ENCODE peak calls at places on chromosome 1, in nine cellular contexts. Z is CD8-positive, alpha-beta memory T cell; R is naive thymus-derived CD4-positive, alpha-beta T cell; C is AG10803; Q is body of pancreas; O is mesendoderm; V is A549; X is NT2/D1; H is IMR-90. P is an unnamed sample.

GRCh38 chr1:204465469-204466415 is 28.9 kb downstream of the PIK3C2B start:
- DNase-seq in Z (no peak), R (no peak), C (no peak), Q (no peak), O (peak), V (no peak), X (no peak), H (no peak), P (peak)

GRCh38 chr1:155126494-155127104 is 1.1 kb upstream of the EFNA1 start:
- DNase-seq in Z (no peak), R (peak), C (peak), Q (peak), O (peak), V (no peak), X (no peak), H (peak), P (peak)

GRCh38 chr1:27884182-27884954 is 12.0 kb downstream of the THEMIS2 start:
- DNase-seq in Z (no peak), R (no peak), C (no peak), Q (no peak), O (no peak), V (no peak), X (no peak), H (no peak), P (peak)

GRCh38 chr1:115135681-115136080 is 46.4 kb upstream of the TSPAN2 start:
- DNase-seq in Z (no peak), R (no peak), C (peak), Q (no peak), O (no peak), V (no peak), X (no peak), H (peak), P (no peak)

GRCh38 chr1:161191971-161192370 is 6.9 kb downstream of the ADAMTS4 start:
- DNase-seq in Z (no peak), R (no peak), C (no peak), Q (no peak), O (no peak), V (no peak), X (no peak), H (no peak), P (no peak)

GRCh38 chr1:31633117-31633516 is 11.6 kb downstream of the PEF1 start:
- DNase-seq in Z (no peak), R (no peak), C (no peak), Q (peak), O (peak), V (peak), X (no peak), H (no peak), P (peak)

GRCh38 chr1:235019456-235019855 is 109.2 kb downstream of the TOMM20 start:
- DNase-seq in Z (no peak), R (no peak), C (peak), Q (no peak), O (no peak), V (no peak), X (no peak), H (peak), P (no peak)

GRCh38 chr1:150875197-150876110 is 945 bp downstream of the ARNT start:
- DNase-seq in Z (no peak), R (no peak), C (no peak), Q (peak), O (no peak), V (no peak), X (no peak), H (no peak), P (peak)

GRCh38 chr1:76833151-76833550 is 34.1 kb upstream of the ST6GALNAC5 start:
- DNase-seq in Z (no peak), R (no peak), C (no peak), Q (no peak), O (no peak), V (no peak), X (no peak), H (no peak), P (no peak)

GRCh38 chr1:76833856-76834255 is 33.4 kb upstream of the ST6GALNAC5 start:
- DNase-seq in Z (no peak), R (no peak), C (no peak), Q (no peak), O (no peak), V (no peak), X (no peak), H (no peak), P (no peak)

GRCh38 chr1:76827066-76827465 is 40.2 kb upstream of the ST6GALNAC5 start:
- DNase-seq in Z (no peak), R (no peak), C (no peak), Q (no peak), O (no peak), V (no peak), X (no peak), H (no peak), P (no peak)

GRCh38 chr1:76832521-76832920 is 34.8 kb upstream of the ST6GALNAC5 start:
- DNase-seq in Z (no peak), R (no peak), C (no peak), Q (no peak), O (no peak), V (no peak), X (no peak), H (no peak), P (no peak)

DNA sequence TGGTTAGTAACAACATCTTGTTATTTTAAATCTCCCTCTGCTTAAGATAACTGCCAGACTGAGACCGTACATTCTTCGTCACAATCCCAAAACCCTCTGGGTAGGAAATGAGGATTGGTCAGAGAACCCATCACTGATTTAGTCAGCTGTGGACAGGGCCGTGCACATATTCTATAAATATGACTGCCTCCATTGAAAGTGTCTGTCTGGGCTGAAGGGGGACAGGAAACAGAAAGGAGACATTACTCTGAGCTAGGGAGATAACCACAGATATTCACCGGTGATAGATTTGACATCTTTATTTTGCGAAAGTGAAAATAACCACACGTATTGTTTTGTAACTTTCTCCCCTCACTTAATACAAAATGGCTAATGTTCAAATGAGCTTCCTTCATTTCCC is 36.9 kb upstream of the ST6GALNAC5 start:
- DNase-seq in Z (no peak), R (no peak), C (no peak), Q (no peak), O (no peak), V (no peak), X (no peak), H (no peak), P (peak)
- H3K4me3 ChIP-seq in Z (no peak), R (no peak), C (no peak), Q (no peak), O (no peak), V (no peak), X (no peak), H (no peak), P (no peak)

GRCh38 chr1:71106658-71107322 is 26.0 kb upstream of the ZRANB2 start:
- DNase-seq in Z (no peak), R (no peak), C (no peak), Q (no peak), O (no peak), V (no peak), X (no peak), H (no peak), P (no peak)
- H3K4me3 ChIP-seq in Z (no peak), R (no peak), C (no peak), Q (no peak), O (no peak), V (no peak), X (no peak), H (no peak), P (no peak)

GRCh38 chr1:116877369-116877768 is 32.3 kb upstream of the PTGFRN start:
- DNase-seq in Z (no peak), R (no peak), C (no peak), Q (no peak), O (no peak), V (no peak), X (no peak), H (no peak), P (peak)
- H3K4me3 ChIP-seq in Z (no peak), R (no peak), C (no peak), Q (no peak), O (no peak), V (no peak), X (no peak), H (no peak), P (peak)

GRCh38 chr1:244236101-244236500 is 185.0 kb downstream of the ZBTB18 start:
- DNase-seq in Z (no peak), R (no peak), C (no peak), Q (no peak), O (no peak), V (no peak), X (no peak), H (peak), P (no peak)

GRCh38 chr1:244231193-244231571 is 180.1 kb downstream of the ZBTB18 start:
- DNase-seq in Z (no peak), R (no peak), C (peak), Q (no peak), O (no peak), V (no peak), X (no peak), H (no peak), P (no peak)

GRCh38 chr1:244230470-244230869 is 179.4 kb downstream of the ZBTB18 start:
- DNase-seq in Z (no peak), R (no peak), C (no peak), Q (no peak), O (no peak), V (no peak), X (no peak), H (no peak), P (no peak)

GRCh38 chr1:244234009-244234643 is 183.0 kb downstream of the ZBTB18 start:
- DNase-seq in Z (no peak), R (no peak), C (no peak), Q (no peak), O (peak), V (no peak), X (no peak), H (no peak), P (peak)

DNA sequence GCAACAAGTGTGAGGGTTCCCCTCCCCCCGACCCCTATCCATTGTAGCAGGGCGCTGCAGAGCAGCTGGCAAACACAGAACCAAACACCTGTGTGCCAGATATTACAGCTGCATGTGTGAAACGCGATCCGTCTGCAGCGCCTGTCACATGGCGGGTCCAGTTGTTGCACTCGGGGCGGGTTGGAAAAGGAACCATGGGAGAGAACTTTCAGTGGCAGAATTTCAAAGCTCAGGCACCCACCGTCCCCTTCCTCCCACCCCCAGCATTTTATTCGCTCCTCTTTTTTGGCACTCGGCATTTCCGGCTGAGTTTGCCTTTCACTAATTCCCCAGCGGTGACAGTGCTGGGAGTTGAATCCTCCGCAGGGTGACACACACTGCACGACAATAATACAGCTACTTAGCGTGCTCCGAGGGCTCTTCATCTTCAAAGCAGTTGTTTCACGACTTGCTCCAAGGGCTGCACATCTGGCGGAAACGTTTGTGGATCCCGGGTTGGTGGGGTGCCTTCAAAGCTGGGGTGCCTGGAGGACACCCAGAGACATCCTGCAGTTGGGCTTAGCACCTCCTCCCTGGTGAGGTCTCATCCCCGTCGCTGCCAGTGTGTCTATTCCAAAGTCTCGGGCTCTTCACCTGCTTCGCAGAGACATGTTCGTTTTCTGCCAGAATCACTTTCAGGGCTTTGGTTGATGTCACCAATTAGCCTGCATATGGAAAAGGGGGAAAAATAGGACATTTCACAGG is 180.7 kb downstream of the ZBTB18 start:
- DNase-seq in Z (no peak), R (no peak), C (peak), Q (peak), O (no peak), V (no peak), X (no peak), H (peak), P (no peak)
- H3K4me3 ChIP-seq in Z (no peak), R (no peak), C (peak), Q (peak), O (no peak), V (peak), X (no peak), H (no peak), P (no peak)

DNA sequence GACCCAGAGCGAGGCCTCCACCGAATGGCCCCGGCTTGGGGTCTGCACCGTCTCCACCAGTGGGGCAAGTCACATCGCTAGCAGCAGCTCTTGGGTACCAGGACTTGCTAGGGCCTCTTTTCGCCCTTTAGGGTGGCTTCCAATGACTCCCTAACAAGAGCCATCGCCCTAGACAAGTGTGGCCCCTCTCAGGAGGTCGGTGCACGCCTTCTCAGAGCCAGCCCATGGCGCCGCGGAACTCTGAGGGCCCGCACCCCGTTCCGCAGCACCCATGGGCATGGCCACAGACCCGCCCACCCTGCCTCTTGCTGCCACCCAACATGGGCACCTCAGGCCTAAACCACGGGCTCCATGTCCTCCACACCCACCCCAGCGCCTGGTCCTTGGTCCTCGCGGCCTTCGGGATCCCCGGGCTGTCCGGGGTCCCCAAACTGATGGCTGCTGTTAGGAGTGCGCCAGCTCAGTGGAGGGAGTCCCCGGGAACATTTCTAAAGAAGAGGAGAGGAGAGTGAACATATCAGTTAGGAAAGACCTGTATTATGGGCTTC is 3.2 kb upstream of the CACNA1S start:
- DNase-seq in Z (no peak), R (no peak), C (no peak), Q (no peak), O (no peak), V (no peak), X (no peak), H (no peak), P (no peak)
- H3K4me3 ChIP-seq in Z (peak), R (no peak), C (no peak), Q (no peak), O (no peak), V (peak), X (peak), H (no peak), P (no peak)

DNA sequence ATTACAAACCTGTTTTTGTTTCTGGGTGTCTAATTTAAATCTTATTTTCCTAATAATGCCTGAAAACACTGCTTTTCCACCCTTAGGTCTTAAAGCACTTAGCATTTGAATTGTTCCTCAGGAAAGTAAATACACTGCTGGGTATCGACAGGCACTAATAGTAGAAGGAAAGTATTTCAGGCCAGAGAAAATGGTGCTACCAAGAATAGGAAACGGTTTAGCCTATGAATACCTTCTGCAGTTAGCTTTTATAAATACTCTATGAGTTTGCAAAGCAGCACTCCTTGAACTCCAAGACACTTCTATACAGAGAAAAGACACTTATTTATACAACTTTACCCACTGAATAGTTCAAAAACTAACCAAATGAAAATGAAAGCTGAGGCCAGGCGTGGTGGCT is 6.8 kb downstream of the FUBP1 start:
- DNase-seq in Z (no peak), R (no peak), C (no peak), Q (no peak), O (no peak), V (no peak), X (no peak), H (no peak), P (no peak)
- H3K4me3 ChIP-seq in Z (no peak), R (no peak), C (no peak), Q (no peak), O (no peak), V (no peak), X (no peak), H (no peak), P (no peak)

DNA sequence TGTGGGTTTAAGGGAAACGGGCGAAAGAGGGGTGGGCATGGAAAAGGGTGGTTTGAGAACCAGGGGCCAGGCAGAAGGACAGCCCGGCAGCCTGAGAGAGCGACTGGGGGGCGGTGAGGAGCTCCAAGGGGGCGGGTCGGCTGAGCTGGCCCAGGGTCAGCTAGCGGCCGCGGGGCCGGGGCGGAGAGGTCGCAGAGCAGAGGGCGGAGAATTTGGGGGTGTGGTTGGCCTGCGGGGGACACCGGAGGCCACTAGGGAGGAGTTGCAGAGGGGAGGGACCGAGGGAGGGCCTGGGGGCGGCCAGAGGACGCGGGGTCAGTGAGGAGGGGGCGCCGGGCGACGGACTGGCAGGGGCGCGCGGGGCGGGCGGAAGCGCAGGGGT is 54.7 kb downstream of the NDUFS5 start:
- DNase-seq in Z (no peak), R (no peak), C (no peak), Q (no peak), O (no peak), V (no peak), X (no peak), H (no peak), P (no peak)
- H3K4me3 ChIP-seq in Z (no peak), R (no peak), C (peak), Q (no peak), O (no peak), V (peak), X (peak), H (peak), P (no peak)

GRCh38 chr1:93723733-93724270 is 42.2 kb upstream of the BCAR3 start:
- DNase-seq in Z (no peak), R (no peak), C (no peak), Q (no peak), O (no peak), V (no peak), X (no peak), H (no peak), P (no peak)

GRCh38 chr1:93723101-93723500 is 41.5 kb upstream of the BCAR3 start:
- DNase-seq in Z (no peak), R (no peak), C (peak), Q (no peak), O (peak), V (no peak), X (no peak), H (no peak), P (no peak)

GRCh38 chr1:93720931-93721614 is 39.4 kb upstream of the BCAR3 start:
- DNase-seq in Z (no peak), R (no peak), C (no peak), Q (no peak), O (peak), V (no peak), X (no peak), H (no peak), P (no peak)

GRCh38 chr1:93717639-93718038 is 36.0 kb upstream of the BCAR3 start:
- DNase-seq in Z (no peak), R (no peak), C (no peak), Q (no peak), O (no peak), V (no peak), X (no peak), H (no peak), P (no peak)

DNA sequence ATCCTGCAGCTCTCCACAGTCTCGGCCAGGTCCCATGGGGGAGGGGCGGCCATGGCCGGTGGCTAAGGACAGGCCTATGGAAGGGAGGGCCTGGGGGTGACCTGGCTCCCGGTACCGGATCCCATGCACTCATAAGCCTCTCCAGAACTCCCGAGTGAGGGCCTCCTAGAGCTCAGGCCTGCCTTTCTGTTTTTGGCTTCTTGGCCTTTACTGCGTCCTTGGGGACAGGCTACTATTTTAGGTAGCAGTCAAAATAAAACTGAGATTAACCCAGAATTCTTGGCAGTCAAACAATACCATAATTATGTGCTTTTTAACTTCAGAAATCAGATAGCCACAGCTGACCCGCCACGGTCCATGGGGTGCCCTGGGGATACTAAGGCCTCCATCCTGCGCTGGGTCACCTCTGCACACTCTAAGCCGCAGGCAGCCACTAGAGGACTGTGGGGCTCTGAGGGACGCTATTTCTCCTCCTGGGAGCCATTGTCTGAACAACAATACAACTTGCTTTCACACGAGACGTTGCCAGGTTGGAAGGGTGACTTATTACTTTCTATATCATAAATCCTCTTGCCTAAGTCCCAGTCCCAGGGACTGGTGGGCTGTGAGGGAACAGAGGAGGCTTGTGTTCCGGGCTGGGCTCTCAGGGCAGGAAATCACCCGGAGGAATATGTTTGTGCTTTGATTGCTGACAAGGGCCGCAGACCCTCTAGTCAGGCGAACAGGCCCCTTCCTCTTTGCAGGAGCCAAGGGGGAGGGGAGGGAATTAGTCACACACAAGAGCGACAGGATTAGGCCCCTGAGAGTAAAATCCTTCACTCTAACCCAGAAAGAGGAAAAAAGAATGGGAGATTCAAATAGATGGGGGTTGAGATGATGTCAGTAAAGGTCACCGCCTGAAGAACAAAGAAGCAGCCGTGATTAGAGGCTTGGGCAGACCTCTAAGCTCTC is 40.7 kb upstream of the BCAR3 start:
- DNase-seq in Z (no peak), R (no peak), C (no peak), Q (peak), O (peak), V (no peak), X (no peak), H (no peak), P (no peak)
- H3K4me3 ChIP-seq in Z (no peak), R (no peak), C (no peak), Q (no peak), O (no peak), V (no peak), X (no peak), H (no peak), P (no peak)

P was measured in GM12865.